ENCODE peak calls at places on chromosome 10, in seven cellular contexts. A is neural progenitor cell, G is GM23248, N is hepatocyte, S is MM.1S, J is HCT116, F is GM23338. Q is an unnamed sample.

GRCh38 chr10:20004087-20004523 is 187.9 kb downstream of the PLXDC2 start:
- DNase-seq in A (no peak), G (peak), N (no peak), S (peak), J (no peak), F (no peak), Q (no peak)

GRCh38 chr10:43221419-43222293 is 45.2 kb downstream of the RASGEF1A start:
- DNase-seq in A (peak), G (no peak), N (no peak), S (no peak), J (no peak), F (peak), Q (peak)

GRCh38 chr10:71366710-71367109 is 30.0 kb upstream of the CDH23 start:
- DNase-seq in A (no peak), G (peak), N (no peak), S (no peak), J (no peak), F (no peak), Q (no peak)

GRCh38 chr10:27794157-27794556 is 48.5 kb upstream of the MKX start:
- DNase-seq in A (peak), G (peak), N (no peak), S (no peak), J (no peak), F (peak), Q (no peak)

GRCh38 chr10:1116051-1116450 is 59.9 kb downstream of the WDR37 start:
- DNase-seq in A (no peak), G (no peak), N (no peak), S (no peak), J (no peak), F (no peak), Q (no peak)

GRCh38 chr10:6537704-6538103 is 42.4 kb downstream of the PRKCQ start:
- DNase-seq in A (no peak), G (no peak), N (no peak), S (no peak), J (no peak), F (peak), Q (no peak)

GRCh38 chr10:18793951-18794350 is 134.7 kb downstream of the ARL5B start:
- DNase-seq in A (peak), G (peak), N (peak), S (peak), J (peak), F (peak), Q (peak)

GRCh38 chr10:89164080-89164479 is 43.0 kb downstream of the CH25H start:
- DNase-seq in A (no peak), G (no peak), N (no peak), S (no peak), J (no peak), F (no peak), Q (no peak)

GRCh38 chr10:8063935-8064334 is 9.4 kb downstream of the GATA3 start:
- DNase-seq in A (no peak), G (no peak), N (no peak), S (no peak), J (no peak), F (peak), Q (no peak)

GRCh38 chr10:77643795-77644468 is 6.3 kb upstream of the KCNMA1 start:
- DNase-seq in A (peak), G (peak), N (peak), S (peak), J (peak), F (peak), Q (peak)

GRCh38 chr10:34184901-34185386 is 630.2 kb downstream of the PARD3 start:
- DNase-seq in A (no peak), G (no peak), N (no peak), S (no peak), J (no peak), F (no peak), Q (peak)

GRCh38 chr10:91587710-91588638 is 44.9 kb downstream of the PPP1R3C start:
- DNase-seq in A (no peak), G (peak), N (peak), S (no peak), J (no peak), F (no peak), Q (peak)

GRCh38 chr10:18319628-18320027 is 179.4 kb downstream of the CACNB2 start:
- DNase-seq in A (no peak), G (no peak), N (no peak), S (no peak), J (no peak), F (no peak), Q (no peak)

DNA sequence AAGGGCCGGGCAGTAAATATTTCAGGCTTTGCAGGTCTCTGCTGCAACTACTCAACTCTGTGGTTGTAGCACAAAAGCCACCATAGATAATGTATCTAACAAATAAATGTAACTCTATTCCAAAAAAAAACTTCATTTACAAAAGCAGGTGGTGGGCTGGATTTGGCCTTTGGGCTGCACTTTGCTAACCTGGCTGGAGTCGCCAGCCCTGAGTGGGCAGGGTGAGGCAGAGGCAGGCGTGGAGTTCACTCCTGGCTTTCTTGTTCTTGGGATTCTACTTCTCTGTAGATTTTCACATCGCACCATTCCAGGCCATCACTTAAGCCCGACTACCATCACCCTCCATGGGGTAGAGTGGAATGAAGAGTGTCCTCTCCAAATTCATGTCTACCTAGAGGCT is 367.6 kb upstream of the MGMT start:
- DNase-seq in A (no peak), G (no peak), N (no peak), S (no peak), J (no peak), F (no peak), Q (no peak)
- TF ChIP-seq EZH2phosphoT487 in A (no peak), G (no peak), N (no peak), S (no peak), J (no peak), F (no peak), Q (no peak)

GRCh38 chr10:69734797-69735468 is 66.8 kb upstream of the COL13A1 start:
- DNase-seq in A (no peak), G (no peak), N (no peak), S (peak), J (no peak), F (no peak), Q (no peak)
- H3K27ac ChIP-seq in A (no peak), G (no peak), N (no peak), S (no peak), J (no peak), F (no peak), Q (no peak)

GRCh38 chr10:96089116-96089515 is 41.0 kb upstream of the ZNF518A start:
- DNase-seq in A (no peak), G (no peak), N (no peak), S (peak), J (no peak), F (no peak), Q (no peak)

GRCh38 chr10:96093948-96094347 is 36.1 kb upstream of the ZNF518A start:
- DNase-seq in A (no peak), G (no peak), N (peak), S (no peak), J (no peak), F (no peak), Q (no peak)

GRCh38 chr10:96089670-96090462 is 40.2 kb upstream of the ZNF518A start:
- DNase-seq in A (no peak), G (peak), N (no peak), S (peak), J (peak), F (peak), Q (peak)

GRCh38 chr10:96092999-96093767 is 36.9 kb upstream of the ZNF518A start:
- DNase-seq in A (no peak), G (no peak), N (no peak), S (no peak), J (no peak), F (no peak), Q (no peak)

DNA sequence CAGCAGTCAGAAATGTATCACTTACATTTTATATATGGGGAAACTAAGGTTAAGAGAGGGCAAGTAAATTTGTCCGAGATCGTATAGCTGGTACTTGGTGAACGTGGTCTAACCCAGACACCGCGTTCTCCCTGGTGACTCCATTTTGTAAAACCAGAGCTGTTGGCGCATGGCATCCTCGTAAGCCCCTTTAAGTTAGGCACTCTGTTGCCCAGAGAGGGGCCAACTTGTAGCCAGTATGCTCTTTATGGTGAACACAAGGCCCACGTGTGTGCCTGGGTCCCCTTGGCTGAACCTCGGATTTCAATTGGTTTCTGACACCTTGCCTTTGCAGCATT is 39.7 kb upstream of the ZNF518A start:
- DNase-seq in A (no peak), G (no peak), N (no peak), S (no peak), J (no peak), F (no peak), Q (no peak)
- TF ChIP-seq EZH2 in A (no peak), G (no peak), N (no peak), S (no peak), J (no peak), F (no peak), Q (no peak)

DNA sequence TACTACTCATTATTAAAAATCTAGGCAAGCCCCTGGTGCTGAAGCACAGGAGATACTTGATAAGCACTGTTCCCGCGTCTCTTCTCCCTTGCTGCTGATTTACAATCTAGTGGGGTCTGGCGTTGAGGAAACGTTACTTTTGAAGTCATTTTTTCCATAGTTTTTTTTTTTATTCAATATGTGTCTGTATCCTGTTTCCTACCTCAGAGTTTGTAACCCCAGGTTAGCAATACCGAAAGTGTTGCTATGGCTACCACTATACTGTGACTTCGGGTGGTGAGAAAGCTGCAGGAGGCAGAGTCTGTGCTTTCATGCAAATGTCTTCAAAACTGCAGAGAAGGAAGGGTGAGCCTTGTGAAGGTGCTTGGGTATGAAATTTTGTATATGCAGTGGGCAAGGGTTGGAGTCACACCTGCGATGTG is 458.8 kb upstream of the GHITM start:
- DNase-seq in A (no peak), G (no peak), N (no peak), S (peak), J (no peak), F (no peak), Q (no peak)
- TF ChIP-seq EZH2phosphoT487 in A (no peak), G (no peak), N (no peak), S (no peak), J (no peak), F (no peak), Q (no peak)

GRCh38 chr10:111113238-111113960 is 36.6 kb downstream of the ADRA2A start:
- DNase-seq in A (no peak), G (no peak), N (no peak), S (no peak), J (no peak), F (no peak), Q (no peak)

GRCh38 chr10:111113961-111114830 is 37.4 kb downstream of the ADRA2A start:
- DNase-seq in A (no peak), G (peak), N (no peak), S (no peak), J (no peak), F (no peak), Q (no peak)

GRCh38 chr10:111116762-111117445 is 40.1 kb downstream of the ADRA2A start:
- DNase-seq in A (no peak), G (no peak), N (no peak), S (no peak), J (no peak), F (no peak), Q (no peak)

GRCh38 chr10:111116211-111116610 is 39.4 kb downstream of the ADRA2A start:
- DNase-seq in A (no peak), G (no peak), N (no peak), S (no peak), J (no peak), F (no peak), Q (no peak)

DNA sequence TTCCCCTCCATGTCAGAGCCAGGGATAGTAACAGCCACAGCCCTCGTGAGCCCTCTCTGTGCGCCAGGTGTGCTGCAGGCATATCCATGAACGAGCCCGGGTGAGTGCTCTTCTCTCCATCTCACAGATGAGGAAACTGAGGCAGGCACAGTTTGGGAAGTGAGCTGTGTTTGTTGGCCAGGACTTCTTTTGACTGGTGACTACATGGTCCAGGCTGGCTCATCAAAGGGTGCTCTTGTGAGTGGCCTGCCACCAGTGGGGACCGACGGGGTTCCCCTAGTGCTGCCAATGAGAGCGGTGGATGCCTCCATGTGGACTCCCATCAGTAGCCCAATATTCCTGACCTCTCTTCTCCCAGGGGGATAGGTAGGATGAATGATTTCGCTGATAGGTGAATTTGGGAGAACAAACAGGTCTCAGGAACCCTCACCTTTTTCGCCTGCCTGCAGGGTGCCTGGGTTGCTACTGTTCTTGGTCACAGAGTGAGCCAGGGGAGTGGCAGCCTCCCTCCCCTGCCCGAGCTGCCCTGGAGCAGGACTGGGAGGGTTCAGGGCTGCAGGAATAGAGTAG is 38.2 kb downstream of the ADRA2A start:
- DNase-seq in A (no peak), G (no peak), N (no peak), S (no peak), J (no peak), F (no peak), Q (no peak)
- H3K27ac ChIP-seq in A (no peak), G (no peak), N (no peak), S (no peak), J (no peak), F (no peak), Q (no peak)

DNA sequence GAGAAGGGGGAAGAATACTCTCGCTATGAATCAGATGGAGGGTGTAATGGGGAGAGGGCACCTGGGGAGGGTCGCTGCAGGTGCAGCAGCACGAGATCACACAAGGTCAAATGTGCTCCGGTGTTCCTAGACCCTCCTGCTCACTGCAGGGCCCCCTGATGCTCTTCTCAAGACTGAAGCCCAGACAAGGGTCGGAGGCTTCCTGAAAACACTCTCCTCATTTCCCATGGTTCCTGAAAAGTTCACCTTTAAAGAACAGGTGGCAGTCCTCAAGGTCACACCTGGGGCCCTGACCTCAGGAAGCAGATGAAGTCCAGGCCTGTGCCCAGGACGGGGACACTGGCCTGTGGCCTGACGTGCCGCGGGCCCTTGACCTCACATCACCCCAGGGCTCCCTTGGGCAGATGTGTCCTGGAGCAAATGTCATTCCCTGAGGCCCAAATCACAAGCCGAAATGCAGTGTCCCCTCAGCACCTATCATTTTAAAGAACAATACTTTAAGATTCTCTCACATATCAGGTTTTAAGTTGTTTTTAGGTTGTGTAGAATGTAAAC is 289.8 kb downstream of the GLRX3 start:
- DNase-seq in A (no peak), G (no peak), N (no peak), S (no peak), J (no peak), F (no peak), Q (no peak)
- TF ChIP-seq EZH2 in A (no peak), G (no peak), N (no peak), S (no peak), J (no peak), F (no peak), Q (no peak)